ENCODE peak calls at places on chromosomes 7 and 10, in six cellular contexts. A is IMR-90, T is neuronal stem cell, V is H9, N is mesendoderm, W is mesenchymal stem cell. B is an unnamed sample.

GRCh38 chr7:152120776-152121175 is 95.3 kb downstream of the GALNT11 start:
- DNase-seq in A (no peak), T (no peak), V (no peak), N (no peak), W (no peak), B (no peak)

GRCh38 chr7:51229620-51230323 is 86.8 kb downstream of the COBL start:
- DNase-seq in A (no peak), T (no peak), V (peak; percentile 25), N (no peak), W (no peak), B (no peak)

GRCh38 chr10:9635691-9636090 is 1382.0 kb upstream of the CELF2 start:
- DNase-seq in A (peak; percentile 94), T (no peak), V (no peak), N (no peak), W (peak; percentile 62), B (no peak)

GRCh38 chr7:129741743-129742213 is 130.3 kb downstream of the NRF1 start:
- DNase-seq in A (no peak), T (no peak), V (no peak), N (peak; percentile 12), W (no peak), B (no peak)

GRCh38 chr10:37572206-37572605 is 285.2 kb downstream of the ZNF248 start:
- DNase-seq in A (no peak), T (no peak), V (no peak), N (no peak), W (no peak), B (no peak)

GRCh38 chr7:26399309-26399610 is 107.6 kb downstream of the SNX10 start:
- DNase-seq in A (peak; percentile 2), T (no peak), V (peak; percentile 41), N (peak; percentile 48), W (no peak), B (no peak)

GRCh38 chr7:150937848-150938561 is 40.1 kb downstream of the KCNH2 start:
- DNase-seq in A (peak; percentile 58), T (no peak), V (no peak), N (peak; percentile 47), W (no peak), B (no peak)

GRCh38 chr10:62049815-62050626 is 148.5 kb downstream of the ARID5B start:
- DNase-seq in A (no peak), T (no peak), V (no peak), N (no peak), W (peak; percentile 42), B (no peak)

GRCh38 chr7:120272261-120272895 is 597 bp upstream of the KCND2 start:
- DNase-seq in A (peak; percentile 53), T (peak; percentile 26), V (peak; percentile 56), N (peak; percentile 78), W (peak; percentile 69), B (no peak)

GRCh38 chr7:112163021-112163310 is 43.2 kb downstream of the DOCK4 start:
- DNase-seq in A (no peak), T (no peak), V (no peak), N (no peak), W (peak; percentile 33), B (no peak)

DNA sequence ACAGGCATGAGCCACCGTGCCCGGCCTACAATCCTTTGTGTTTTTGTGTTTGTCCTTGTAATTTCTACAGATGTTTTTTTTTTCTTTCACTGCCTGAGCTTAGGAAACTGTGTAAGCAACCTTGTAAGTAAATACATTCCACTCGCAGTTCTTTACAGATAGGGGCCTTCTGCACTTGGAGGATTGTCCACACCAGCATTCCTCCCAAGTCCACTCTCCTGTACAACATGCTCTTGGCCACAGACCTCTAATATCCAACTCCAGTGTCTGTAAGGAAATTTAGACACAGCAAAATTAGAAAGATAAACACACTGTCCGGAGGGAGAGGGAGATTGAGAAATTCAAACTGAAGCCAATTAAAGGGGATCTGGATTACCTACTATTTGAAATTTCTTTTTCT is 9.5 kb downstream of the MXI1 start:
- DNase-seq in A (no peak), T (no peak), V (no peak), N (no peak), W (peak; percentile 5), B (no peak)
- H2BK15ac ChIP-seq in A (no peak overlapping the region), T (no peak overlapping the region), V (no peak overlapping the region), N (no peak overlapping the region), W (no peak overlapping the region), B (no peak overlapping the region)

DNA sequence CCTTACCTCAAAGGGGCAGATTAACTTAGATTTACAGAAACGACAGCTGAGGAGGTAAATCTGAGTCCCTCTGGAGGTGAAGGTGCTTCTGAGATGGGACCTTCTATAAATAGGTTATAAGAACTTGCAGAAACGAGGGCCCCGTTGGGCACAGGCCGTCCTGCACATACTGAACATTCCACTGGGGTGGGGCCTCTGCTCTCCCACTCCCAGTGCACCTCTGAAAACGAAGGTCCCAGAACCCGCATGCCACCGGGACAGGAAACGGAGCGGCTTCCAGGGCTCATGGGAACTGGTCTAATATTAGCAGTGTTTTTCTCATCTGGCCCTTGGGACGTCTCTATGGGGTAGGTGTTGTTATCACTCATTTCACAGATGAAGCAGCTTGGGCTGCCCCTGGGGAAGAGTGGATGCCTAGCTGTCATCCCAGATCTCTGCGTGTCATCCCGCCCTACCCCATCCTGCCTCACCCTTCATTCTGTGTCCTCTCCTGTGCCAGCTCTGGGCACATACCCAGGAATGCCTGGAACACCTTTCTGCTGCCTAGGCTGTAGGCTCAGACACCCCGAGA is 19.6 kb downstream of the C10orf62 start:
- DNase-seq in A (no peak), T (no peak), V (no peak), N (no peak), W (no peak), B (no peak)
- H2BK15ac ChIP-seq in A (no peak overlapping the region), T (no peak overlapping the region), V (no peak overlapping the region), N (no peak overlapping the region), W (peak overlapping the region; percentile 13), B (no peak overlapping the region)

GRCh38 chr7:67375427-67375826 is 378.8 kb downstream of the TYW1 start:
- DNase-seq in A (no peak), T (no peak), V (no peak), N (no peak), W (no peak), B (no peak)
- H2BK15ac ChIP-seq in A (no peak overlapping the region), T (no peak overlapping the region), V (no peak overlapping the region), N (no peak overlapping the region), W (no peak overlapping the region), B (no peak overlapping the region)

DNA sequence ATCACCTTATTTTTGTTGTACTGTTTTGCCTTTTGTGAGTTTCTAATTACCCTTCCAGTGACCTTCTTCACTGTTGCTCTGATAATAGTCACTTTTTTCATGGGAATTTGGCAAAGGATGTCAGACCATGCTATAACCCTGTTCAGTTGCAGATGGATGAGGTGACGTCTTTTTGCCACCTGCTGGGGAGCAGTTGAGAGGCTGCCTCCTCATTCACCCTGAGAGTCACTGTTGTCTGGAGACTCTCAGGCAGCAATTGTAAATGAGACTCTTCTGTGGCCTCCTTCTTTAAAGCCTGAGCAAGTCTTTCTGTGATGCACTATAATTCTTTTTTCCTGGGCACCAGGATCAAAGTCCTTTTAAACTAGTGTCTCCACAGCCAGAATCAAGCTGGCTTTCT is 345.1 kb downstream of the ARL4A start:
- DNase-seq in A (no peak), T (no peak), V (peak; percentile 66), N (peak; percentile 52), W (no peak), B (no peak)
- H2BK15ac ChIP-seq in A (no peak overlapping the region), T (no peak overlapping the region), V (no peak overlapping the region), N (no peak overlapping the region), W (no peak overlapping the region), B (no peak overlapping the region)

GRCh38 chr7:21768279-21768678 is 177.4 kb downstream of the CDCA7L start:
- DNase-seq in A (no peak), T (no peak), V (no peak), N (no peak), W (no peak), B (no peak)

GRCh38 chr7:21762469-21762868 is 183.2 kb downstream of the CDCA7L start:
- DNase-seq in A (no peak), T (no peak), V (no peak), N (no peak), W (no peak), B (no peak)

GRCh38 chr7:21763818-21764217 is 181.9 kb downstream of the CDCA7L start:
- DNase-seq in A (no peak), T (no peak), V (no peak), N (no peak), W (no peak), B (no peak)

GRCh38 chr7:21767300-21767900 is 178.3 kb downstream of the CDCA7L start:
- DNase-seq in A (peak; percentile 24), T (peak; percentile 68), V (peak; percentile 84), N (peak; percentile 95), W (peak; percentile 63), B (no peak)

DNA sequence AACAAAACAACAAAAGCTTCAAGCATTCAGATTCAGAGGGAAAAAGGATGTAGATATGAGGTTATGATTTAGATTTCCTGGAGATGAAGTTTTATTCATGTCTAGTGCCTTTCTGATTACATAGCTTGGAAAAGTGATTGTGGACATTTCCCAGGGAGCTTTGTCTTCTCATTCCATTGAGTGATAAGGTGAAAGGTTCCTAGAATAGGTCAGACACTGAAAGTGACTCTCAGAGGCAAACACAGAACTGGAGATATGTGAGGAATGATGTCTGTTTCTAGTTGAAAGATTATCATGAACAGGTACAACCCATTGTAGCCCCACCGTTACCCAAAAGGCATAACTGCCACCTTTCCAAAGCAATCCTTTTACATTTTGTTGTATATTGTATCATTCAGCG is 179.5 kb downstream of the CDCA7L start:
- DNase-seq in A (no peak), T (no peak), V (no peak), N (no peak), W (no peak), B (no peak)
- H2BK15ac ChIP-seq in A (no peak overlapping the region), T (no peak overlapping the region), V (no peak overlapping the region), N (no peak overlapping the region), W (no peak overlapping the region), B (no peak overlapping the region)

DNA sequence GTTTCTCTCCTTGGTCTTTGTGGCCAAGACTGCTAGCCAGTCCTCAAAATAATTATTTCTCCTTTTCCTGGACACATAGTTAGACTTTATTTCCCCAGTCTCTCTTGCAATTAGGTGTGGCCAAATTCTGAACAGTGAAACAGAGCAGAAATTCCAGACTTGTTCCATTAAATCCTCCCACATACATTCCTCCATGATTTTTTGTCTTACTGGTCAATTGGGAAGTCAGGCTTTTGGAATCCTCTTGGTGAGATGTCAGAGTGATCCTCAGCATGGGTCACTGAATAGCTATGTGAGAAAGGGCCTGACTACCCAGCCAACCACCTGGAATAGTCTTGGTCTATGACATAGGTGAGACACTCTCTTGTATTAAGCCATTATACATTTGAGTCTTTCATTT is 164.2 kb downstream of the DGKI start:
- DNase-seq in A (peak; percentile 88), T (no peak), V (no peak), N (no peak), W (no peak), B (no peak)
- H2BK15ac ChIP-seq in A (peak overlapping the region; percentile 6), T (no peak overlapping the region), V (no peak overlapping the region), N (no peak overlapping the region), W (no peak overlapping the region), B (no peak overlapping the region)

GRCh38 chr10:29628912-29629526 is 5.8 kb downstream of the SVIL start:
- DNase-seq in A (no peak), T (no peak), V (no peak), N (no peak), W (no peak), B (no peak)
- H2BK15ac ChIP-seq in A (no peak overlapping the region), T (no peak overlapping the region), V (no peak overlapping the region), N (no peak overlapping the region), W (no peak overlapping the region), B (no peak overlapping the region)

B was measured in H1.